ENCODE peak calls at places on chromosome 14, in four cellular contexts. One of them, this sample, is unnamed.

GRCh38 chr14:48111151-48111550 is 435.7 kb upstream of the MDGA2 start:
- DNase-seq in A549: no peak
- DNase-seq in HepG2: no peak
- DNase-seq in K562: no peak
- DNase-seq in this sample: no peak

GRCh38 chr14:68384881-68385280 is 408.0 kb downstream of the ZFP36L1 start:
- DNase-seq in A549: no peak
- DNase-seq in HepG2: peak; percentile 44
- DNase-seq in K562: no peak
- DNase-seq in this sample: no peak

GRCh38 chr14:76348898-76349297 is 27.0 kb upstream of the ESRRB start:
- DNase-seq in A549: no peak
- DNase-seq in HepG2: no peak
- DNase-seq in K562: peak; percentile 3
- DNase-seq in this sample: peak; percentile 95

GRCh38 chr14:76509291-76509690 is 133.4 kb downstream of the ESRRB start:
- DNase-seq in A549: no peak
- DNase-seq in HepG2: no peak
- DNase-seq in K562: no peak
- DNase-seq in this sample: no peak

GRCh38 chr14:97655169-97655948 is 858.2 kb downstream of the VRK1 start:
- DNase-seq in A549: no peak
- DNase-seq in HepG2: no peak
- DNase-seq in K562: no peak
- DNase-seq in this sample: no peak

GRCh38 chr14:65835501-65835900 is 423.0 kb downstream of the FUT8 start:
- DNase-seq in A549: no peak
- DNase-seq in HepG2: no peak
- DNase-seq in K562: no peak
- DNase-seq in this sample: no peak

GRCh38 chr14:96762650-96763049 is 34.5 kb upstream of the VRK1 start:
- DNase-seq in A549: peak; percentile 80
- DNase-seq in HepG2: peak; percentile 67
- DNase-seq in K562: peak; percentile 82
- DNase-seq in this sample: peak; percentile 77

GRCh38 chr14:92927396-92928257 is 4.7 kb downstream of the CHGA start:
- DNase-seq in A549: no peak
- DNase-seq in HepG2: no peak
- DNase-seq in K562: no peak
- DNase-seq in this sample: no peak

GRCh38 chr14:25132734-25133422 is 82.9 kb upstream of the STXBP6 start:
- DNase-seq in A549: peak; percentile 44
- DNase-seq in HepG2: peak; percentile 84
- DNase-seq in K562: peak; percentile 61
- DNase-seq in this sample: peak; percentile 39

GRCh38 chr14:94826774-94827173 is 56.9 kb upstream of the GSC start:
- DNase-seq in A549: no peak
- DNase-seq in HepG2: peak; percentile 41
- DNase-seq in K562: no peak
- DNase-seq in this sample: no peak

GRCh38 chr14:94819531-94819930 is 49.6 kb upstream of the GSC start:
- DNase-seq in A549: no peak
- DNase-seq in HepG2: no peak
- DNase-seq in K562: no peak
- DNase-seq in this sample: no peak

GRCh38 chr14:94821705-94822104 is 51.8 kb upstream of the GSC start:
- DNase-seq in A549: no peak
- DNase-seq in HepG2: no peak
- DNase-seq in K562: no peak
- DNase-seq in this sample: no peak

GRCh38 chr14:94827711-94828505 is 58.0 kb upstream of the GSC start:
- DNase-seq in A549: no peak
- DNase-seq in HepG2: no peak
- DNase-seq in K562: no peak
- DNase-seq in this sample: no peak

GRCh38 chr14:94823556-94824341 is 53.8 kb upstream of the GSC start:
- DNase-seq in A549: peak; percentile 31
- DNase-seq in HepG2: peak; percentile 65
- DNase-seq in K562: peak; percentile 7
- DNase-seq in this sample: no peak
- TF ChIP-seq JUN in A549: no peak
- TF ChIP-seq JUN in HepG2: no peak
- TF ChIP-seq JUN in K562: no peak
- TF ChIP-seq JUN in this sample: no peak

GRCh38 chr14:50363734-50364113 is 33.0 kb downstream of the CDKL1 start:
- DNase-seq in A549: no peak
- DNase-seq in HepG2: no peak
- DNase-seq in K562: no peak
- DNase-seq in this sample: peak; percentile 51
- H3K4me3 ChIP-seq in A549: no peak overlapping the region
- H3K4me3 ChIP-seq in HepG2: no peak overlapping the region
- H3K4me3 ChIP-seq in K562: no peak overlapping the region
- H3K4me3 ChIP-seq in this sample: no peak overlapping the region

DNA sequence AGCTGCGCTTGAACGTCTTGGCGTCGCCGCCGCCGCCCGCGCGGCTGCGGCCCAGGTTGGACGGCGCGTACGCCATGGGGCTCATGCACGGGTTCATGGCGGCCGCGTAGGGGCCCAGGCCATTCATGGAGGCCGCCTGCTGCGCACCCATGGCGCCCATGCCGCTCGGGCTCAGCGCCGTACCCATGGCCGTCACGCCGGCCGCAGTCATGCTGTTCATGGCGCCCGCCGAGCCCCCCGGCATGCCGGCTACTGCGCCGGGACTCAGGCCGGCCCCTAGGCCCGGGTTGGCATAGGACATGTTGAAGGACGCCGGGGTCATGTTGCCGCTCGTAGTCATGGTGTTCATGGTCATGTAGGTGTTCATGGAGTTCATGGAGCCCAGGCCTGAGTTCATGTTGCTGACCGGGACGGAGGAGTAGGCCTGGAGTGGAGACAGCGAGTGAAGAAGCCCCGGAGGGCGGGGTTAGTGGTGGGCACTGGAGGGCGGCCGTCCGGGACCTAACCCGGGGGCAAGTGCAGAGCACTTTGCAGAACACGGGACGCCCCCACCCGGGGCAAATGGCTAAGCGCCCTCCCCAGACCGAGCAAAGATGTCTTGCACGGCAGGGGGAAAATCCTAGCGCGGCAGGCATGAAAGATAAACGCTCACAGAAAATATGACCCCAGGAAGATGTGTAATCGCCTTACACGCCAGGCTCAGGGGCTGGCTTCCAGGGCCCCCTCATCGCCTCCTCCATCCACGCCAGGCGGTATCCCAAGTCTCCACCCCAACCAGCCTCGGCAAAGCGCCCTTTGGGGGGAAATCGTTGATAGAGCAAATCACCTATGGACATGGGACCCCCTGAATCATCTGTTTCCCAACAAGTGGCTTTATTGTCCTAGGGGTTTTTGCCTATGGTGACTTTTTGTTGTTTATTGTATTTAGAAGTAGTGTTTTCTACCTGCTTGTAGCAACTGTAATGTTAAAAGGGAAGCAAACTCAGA is 2.5 kb downstream of the FOXA1 start:
- DNase-seq in A549: no peak
- DNase-seq in HepG2: no peak
- DNase-seq in K562: no peak
- DNase-seq in this sample: no peak
- TF ChIP-seq MYC in A549: no peak
- TF ChIP-seq MYC in HepG2: no peak
- TF ChIP-seq MYC in K562: no peak
- TF ChIP-seq MYC in this sample: no peak

GRCh38 chr14:60618200-60618599 is 31.1 kb downstream of the SIX1 start:
- DNase-seq in A549: no peak
- DNase-seq in HepG2: peak; percentile 3
- DNase-seq in K562: no peak
- DNase-seq in this sample: no peak

GRCh38 chr14:60621386-60621785 is 27.9 kb downstream of the SIX1 start:
- DNase-seq in A549: no peak
- DNase-seq in HepG2: no peak
- DNase-seq in K562: no peak
- DNase-seq in this sample: no peak

GRCh38 chr14:60616326-60617044 is 32.8 kb downstream of the SIX1 start:
- DNase-seq in A549: no peak
- DNase-seq in HepG2: peak; percentile 7
- DNase-seq in K562: no peak
- DNase-seq in this sample: peak; percentile 13

GRCh38 chr14:60622920-60623263 is 26.4 kb downstream of the SIX1 start:
- DNase-seq in A549: no peak
- DNase-seq in HepG2: no peak
- DNase-seq in K562: no peak
- DNase-seq in this sample: no peak

GRCh38 chr14:60622210-60622919 is 26.9 kb downstream of the SIX1 start:
- DNase-seq in A549: no peak
- DNase-seq in HepG2: no peak
- DNase-seq in K562: no peak
- DNase-seq in this sample: no peak
- TF ChIP-seq JUN in A549: no peak
- TF ChIP-seq JUN in HepG2: no peak
- TF ChIP-seq JUN in K562: no peak
- TF ChIP-seq JUN in this sample: no peak